ENCODE peak calls at places on chromosomes 4 and X, in nine cellular contexts. R is fibroblast of pulmonary artery, V is cardiac fibroblast, L is endodermal cell, K is BJ, T is pancreas, C is brain microvascular endothelial cell, J is OCI-LY7, O is hepatocyte. S is an unnamed sample.

GRCh38 chr4:161714022-161714751 is 449.6 kb downstream of the FSTL5 start:
- DNase-seq in V (peak), L (no peak), C (peak), J (no peak), R (peak), K (peak), O (no peak), T (no peak), S (no peak)

GRCh38 chrX:3181846-3182245 is 140.6 kb downstream of the ARSF start:
- DNase-seq in O (no peak), J (no peak), C (no peak), L (no peak), V (no peak), T (no peak), R (no peak), K (no peak), S (no peak)

GRCh38 chr4:5050520-5050955 is 742 bp upstream of the STK32B start:
- DNase-seq in T (peak), O (peak), V (peak), C (peak), L (peak), K (no peak), J (peak), R (peak), S (no peak)

GRCh38 chr4:167219090-167219489 is 15.2 kb downstream of the SPOCK3 start:
- DNase-seq in K (no peak), C (no peak), V (no peak), J (no peak), R (no peak), T (no peak), O (no peak), L (no peak), S (no peak)

GRCh38 chr4:52894408-52894807 is 32.3 kb downstream of the RASL11B start:
- DNase-seq in J (no peak), R (no peak), O (no peak), C (no peak), L (no peak), V (no peak), T (no peak), K (no peak), S (no peak)

GRCh38 chr4:168683595-168683994 is 186.7 kb downstream of the PALLD start:
- DNase-seq in L (no peak), R (no peak), O (no peak), V (peak), K (no peak), T (no peak), J (no peak), C (no peak), S (no peak)

GRCh38 chrX:37872303-37872655 is 24.9 kb upstream of the DYNLT3 start:
- DNase-seq in L (no peak), R (no peak), T (no peak), O (no peak), K (no peak), V (no peak), C (no peak), J (no peak), S (no peak)

GRCh38 chr4:85825937-85826678 is 351.2 kb downstream of the ARHGAP24 start:
- DNase-seq in K (no peak), O (peak), J (no peak), V (peak), C (peak), L (peak), T (peak), R (peak), S (no peak)

GRCh38 chrX:70088281-70088680 is 26.0 kb downstream of the OTUD6A start:
- DNase-seq in J (no peak), L (no peak), V (peak), T (no peak), O (no peak), K (no peak), R (peak), C (no peak), S (no peak)

GRCh38 chrX:101117701-101118100 is 19.7 kb downstream of the CENPI start:
- DNase-seq in L (no peak), V (peak), O (no peak), R (peak), C (no peak), K (no peak), T (no peak), J (no peak), S (no peak)

GRCh38 chr4:141614878-141615586 is 21.4 kb upstream of the IL15 start:
- DNase-seq in C (no peak), K (no peak), L (no peak), J (no peak), O (no peak), R (peak), V (peak), T (no peak), S (no peak)

GRCh38 chr4:88216395-88216794 is 58.0 kb upstream of the ABCG2 start:
- DNase-seq in O (peak), R (no peak), V (no peak), T (peak), L (no peak), K (no peak), C (no peak), J (no peak), S (no peak)

GRCh38 chr4:111174331-111174730 is 551.5 kb upstream of the PITX2 start:
- DNase-seq in R (no peak), C (no peak), K (no peak), J (no peak), V (no peak), L (no peak), O (no peak), T (no peak), S (no peak)
- TF ChIP-seq CTCF in R (no peak), C (no peak), K (no peak), J (no peak), V (no peak), L (no peak), O (no peak), T (no peak), S (no peak)

GRCh38 chrX:155612312-155613224 is at the start of gene TMLHE:
- DNase-seq in C (peak), T (peak), K (peak), R (peak), O (peak), L (peak), V (peak), J (peak), S (no peak)

GRCh38 chrX:155615938-155616337 is 3.2 kb upstream of the TMLHE start:
- DNase-seq in R (no peak), V (no peak), K (no peak), C (no peak), L (no peak), J (no peak), T (no peak), O (no peak), S (no peak)

GRCh38 chrX:155613927-155614559 is 1.3 kb upstream of the TMLHE start:
- DNase-seq in R (no peak), T (no peak), O (no peak), V (no peak), L (no peak), K (no peak), J (no peak), C (no peak), S (no peak)

GRCh38 chrX:155611302-155611701 is 1.4 kb downstream of the TMLHE start:
- DNase-seq in V (no peak), R (no peak), O (no peak), L (no peak), C (no peak), T (no peak), J (no peak), K (no peak), S (no peak)
- H3K4me3 ChIP-seq in V (peak), R (peak), O (peak), L (peak), C (no peak), T (no peak), J (peak), K (peak), S (no peak)

GRCh38 chr4:124329134-124329533 is 383.4 kb downstream of the ANKRD50 start:
- DNase-seq in K (no peak), T (no peak), C (no peak), V (no peak), J (no peak), L (no peak), R (no peak), O (no peak), S (no peak)

GRCh38 chr4:124333466-124333865 is 379.1 kb downstream of the ANKRD50 start:
- DNase-seq in J (no peak), C (no peak), R (no peak), V (no peak), O (no peak), T (no peak), K (no peak), L (no peak), S (no peak)

GRCh38 chr4:124337874-124338273 is 374.7 kb downstream of the ANKRD50 start:
- DNase-seq in K (no peak), J (no peak), O (no peak), L (no peak), R (peak), V (peak), C (no peak), T (peak), S (no peak)

GRCh38 chr4:124330045-124330444 is 382.5 kb downstream of the ANKRD50 start:
- DNase-seq in K (no peak), J (no peak), R (no peak), V (no peak), C (no peak), O (no peak), T (no peak), L (no peak), S (no peak)

GRCh38 chr4:124334119-124334518 is 378.4 kb downstream of the ANKRD50 start:
- DNase-seq in V (peak), J (peak), L (peak), K (peak), C (peak), O (peak), T (peak), R (peak), S (no peak)
- TF ChIP-seq CTCF in V (peak), J (peak), L (peak), K (peak), C (peak), O (peak), T (peak), R (peak), S (peak)

DNA sequence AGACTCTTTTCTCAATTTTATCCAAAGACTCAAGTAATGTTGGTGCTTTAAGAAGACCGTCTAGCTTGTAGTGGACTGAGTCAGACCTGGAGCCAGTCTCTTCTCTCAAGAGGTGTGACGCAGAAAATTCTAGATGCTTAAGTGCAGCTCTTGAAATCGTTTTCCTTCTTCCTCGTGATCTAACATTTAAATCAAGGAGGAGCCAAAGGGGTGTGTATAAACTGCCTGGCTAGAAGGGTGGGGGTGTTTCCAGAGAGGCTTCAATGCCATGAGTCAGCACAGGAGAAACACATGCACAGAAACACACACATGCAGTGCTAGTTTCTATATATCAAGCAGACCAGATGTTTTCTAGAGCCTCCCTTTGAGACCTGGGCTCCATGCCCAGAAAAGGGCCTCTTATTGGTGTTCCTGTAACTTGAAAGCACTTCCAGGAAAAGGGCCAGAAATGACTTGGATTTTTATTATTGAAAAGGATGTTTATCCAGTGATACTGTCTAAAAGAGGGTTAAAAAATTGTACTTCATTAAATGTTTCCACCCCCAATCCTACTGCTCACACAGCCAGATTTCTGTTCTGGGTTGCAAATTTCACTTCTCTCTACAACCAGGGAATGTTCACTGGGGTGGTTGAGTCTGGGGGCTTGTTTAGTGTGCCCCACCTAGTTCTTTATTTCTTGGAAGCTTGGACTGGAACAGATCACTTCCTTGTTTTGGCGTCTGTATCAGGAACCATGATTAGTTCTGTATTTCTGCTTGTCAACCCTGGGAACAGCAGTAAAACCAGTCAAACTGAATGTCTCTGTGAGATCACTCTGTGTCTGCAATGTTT is at the start of gene CLIC2:
- DNase-seq in T (no peak), L (no peak), R (peak), J (no peak), O (peak), V (peak), K (no peak), C (peak), S (peak)
- H3K4me3 ChIP-seq in T (no peak), L (no peak), R (no peak), J (no peak), O (no peak), V (no peak), K (no peak), C (no peak), S (no peak)

GRCh38 chr4:121724671-121725070 is 27.9 kb upstream of the ANXA5 start:
- DNase-seq in T (no peak), J (no peak), O (no peak), K (no peak), V (no peak), C (no peak), R (no peak), L (no peak), S (no peak)

GRCh38 chr4:121728066-121728465 is 31.3 kb upstream of the ANXA5 start:
- DNase-seq in T (no peak), V (peak), O (no peak), L (no peak), K (no peak), R (peak), J (no peak), C (peak), S (no peak)

GRCh38 chr4:121728798-121729226 is 32.0 kb upstream of the ANXA5 start:
- DNase-seq in R (peak), L (no peak), T (no peak), O (no peak), K (no peak), V (peak), J (no peak), C (peak), S (no peak)

GRCh38 chr4:121721700-121722099 is 24.9 kb upstream of the ANXA5 start:
- DNase-seq in T (no peak), L (no peak), R (no peak), V (no peak), C (no peak), O (no peak), J (no peak), K (no peak), S (no peak)

GRCh38 chr4:121726642-121727268 is 30.0 kb upstream of the ANXA5 start:
- DNase-seq in L (no peak), K (no peak), C (peak), O (peak), R (peak), T (no peak), V (peak), J (peak), S (peak)
- TF ChIP-seq CTCF in L (peak), K (peak), C (peak), O (peak), R (peak), T (peak), V (peak), J (peak), S (peak)

DNA sequence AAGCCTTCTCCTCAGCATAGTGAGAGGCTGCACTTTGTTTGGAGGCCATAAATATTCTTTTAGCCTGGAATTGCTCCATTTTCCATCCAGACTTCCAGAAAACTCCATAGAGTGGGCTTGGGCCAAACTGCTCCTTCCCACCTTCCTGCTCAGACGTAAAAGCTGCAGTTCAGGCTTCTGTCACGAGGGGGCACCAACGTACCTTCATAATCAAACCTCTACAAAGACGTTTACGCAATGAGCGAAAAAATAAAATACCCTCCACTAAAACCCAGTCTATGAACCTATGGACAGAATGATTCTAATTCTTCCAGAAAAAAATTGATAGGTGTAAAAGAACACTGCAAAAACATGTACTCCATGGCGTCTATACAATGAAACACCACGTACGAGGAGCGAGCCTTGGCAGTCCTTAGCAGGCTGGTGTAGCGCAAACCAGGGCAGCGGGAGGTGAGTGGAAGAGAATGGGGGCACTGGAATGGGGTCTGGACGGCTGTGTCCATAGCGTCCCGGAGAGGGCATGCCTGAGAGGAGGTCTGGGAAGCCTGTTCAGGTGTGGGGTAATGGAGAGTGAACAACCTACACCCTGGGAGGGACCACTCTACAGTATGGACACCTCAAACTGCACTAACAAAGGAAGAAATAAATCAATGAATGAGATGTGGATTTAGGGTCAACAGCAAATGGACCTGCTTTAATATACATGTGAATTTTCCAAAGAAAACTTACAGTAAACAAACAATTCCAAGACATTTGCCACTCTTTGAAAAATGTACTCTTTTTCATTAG is 14.3 kb upstream of the RAB40A start:
- DNase-seq in V (peak), K (no peak), O (peak), T (peak), J (peak), R (peak), L (peak), C (peak), S (peak)
- H3K4me3 ChIP-seq in V (peak), K (peak), O (no peak), T (no peak), J (no peak), R (peak), L (peak), C (peak), S (peak)